ENCODE peak calls at places on chromosomes 16 and 17, in seven cellular contexts. Y is stomach, W is HL-60, P is GM23338, J is K562, D is H1, K is Panc1. G is an unnamed sample.

GRCh38 chr16:3029499-3030127 is 5.8 kb downstream of the THOC6 start:
- DNase-seq in Y (no peak), W (peak), P (peak), J (peak), D (no peak), K (no peak), G (no peak)

GRCh38 chr17:44779211-44780025 is 20.6 kb downstream of the ADAM11 start:
- DNase-seq in Y (peak), W (peak), P (peak), J (peak), D (peak), K (no peak), G (peak)

GRCh38 chr17:71494456-71494855 is 626.4 kb upstream of the SOX9 start:
- DNase-seq in Y (no peak), W (no peak), P (no peak), J (no peak), D (no peak), K (no peak), G (no peak)

GRCh38 chr17:1568950-1569810 is 6.6 kb upstream of the PITPNA start:
- DNase-seq in Y (no peak), W (no peak), P (no peak), J (no peak), D (no peak), K (no peak), G (no peak)

GRCh38 chr16:84243732-84244131 is 3.9 kb upstream of the KCNG4 start:
- DNase-seq in Y (no peak), W (no peak), P (no peak), J (peak), D (no peak), K (no peak), G (no peak)

GRCh38 chr17:57943140-57943539 is 12.1 kb downstream of the CUEDC1 start:
- DNase-seq in Y (no peak), W (peak), P (no peak), J (no peak), D (no peak), K (no peak), G (no peak)

GRCh38 chr17:1957037-1957436 is 68.1 kb downstream of the RTN4RL1 start:
- DNase-seq in Y (no peak), W (no peak), P (no peak), J (no peak), D (no peak), K (no peak), G (no peak)

GRCh38 chr16:3095869-3096268 is 3.2 kb downstream of the ZSCAN10 start:
- DNase-seq in Y (no peak), W (peak), P (peak), J (peak), D (no peak), K (no peak), G (no peak)

GRCh38 chr16:82773018-82773417 is 146.2 kb downstream of the CDH13 start:
- DNase-seq in Y (no peak), W (no peak), P (no peak), J (no peak), D (no peak), K (no peak), G (no peak)

GRCh38 chr17:35241520-35241919 is 1.4 kb upstream of the SLFN5 start:
- DNase-seq in Y (no peak), W (no peak), P (peak), J (no peak), D (no peak), K (no peak), G (no peak)

GRCh38 chr17:72421128-72422092 is 300.6 kb downstream of the SOX9 start:
- DNase-seq in Y (peak), W (no peak), P (no peak), J (no peak), D (no peak), K (peak), G (peak)

GRCh38 chr17:49260011-49260921 is 29.7 kb upstream of the PHOSPHO1 start:
- DNase-seq in Y (peak), W (peak), P (peak), J (peak), D (no peak), K (peak), G (peak)

GRCh38 chr16:68902376-68903345 is 59.3 kb downstream of the TANGO6 start:
- DNase-seq in Y (no peak), W (peak), P (peak), J (peak), D (no peak), K (peak), G (peak)

GRCh38 chr16:84467256-84467655 is 37.2 kb downstream of the MEAK7 start:
- DNase-seq in Y (no peak), W (peak), P (no peak), J (no peak), D (no peak), K (no peak), G (no peak)

GRCh38 chr17:9237661-9238301 is 216.5 kb downstream of the NTN1 start:
- DNase-seq in Y (no peak), W (no peak), P (no peak), J (no peak), D (no peak), K (no peak), G (no peak)

GRCh38 chr16:50640391-50640790 is 40.7 kb downstream of the SNX20 start:
- DNase-seq in Y (no peak), W (no peak), P (no peak), J (no peak), D (no peak), K (no peak), G (no peak)

GRCh38 chr17:83133302-83134121 is 54.1 kb downstream of the METRNL start:
- DNase-seq in Y (no peak), W (no peak), P (no peak), J (no peak), D (no peak), K (no peak), G (no peak)

GRCh38 chr16:81633147-81633619 is 145.9 kb upstream of the PLCG2 start:
- DNase-seq in Y (no peak), W (no peak), P (peak), J (no peak), D (no peak), K (no peak), G (no peak)

GRCh38 chr17:75087558-75088453 is at the start of gene SLC16A5:
- DNase-seq in Y (peak), W (peak), P (peak), J (peak), D (peak), K (no peak), G (peak)

GRCh38 chr16:84720180-84720579 is 20.4 kb downstream of the USP10 start:
- DNase-seq in Y (no peak), W (no peak), P (no peak), J (no peak), D (no peak), K (no peak), G (no peak)

GRCh38 chr16:2023098-2023925 is 3.4 kb upstream of the NHERF2 start:
- DNase-seq in Y (peak), W (peak), P (peak), J (peak), D (peak), K (peak), G (peak)

GRCh38 chr17:16068323-16068722 is 68.7 kb downstream of the TTC19 start:
- DNase-seq in Y (no peak), W (no peak), P (no peak), J (no peak), D (no peak), K (no peak), G (no peak)

GRCh38 chr16:49499018-49499785 is 125.6 kb downstream of the C16orf78 start:
- DNase-seq in Y (peak), W (no peak), P (no peak), J (no peak), D (no peak), K (no peak), G (no peak)

GRCh38 chr17:70190959-70191805 is 21.9 kb downstream of the KCNJ2 start:
- DNase-seq in Y (peak), W (no peak), P (peak), J (no peak), D (no peak), K (no peak), G (peak)

GRCh38 chr17:40501499-40501911 is at the start of gene TNS4:
- DNase-seq in Y (peak), W (no peak), P (no peak), J (no peak), D (no peak), K (no peak), G (peak)

GRCh38 chr16:71591917-71592316 is 15.0 kb upstream of the TAT start:
- DNase-seq in Y (no peak), W (no peak), P (no peak), J (no peak), D (no peak), K (no peak), G (no peak)

GRCh38 chr17:15233022-15233805 is 31.9 kb downstream of the PMP22 start:
- DNase-seq in Y (no peak), W (peak), P (peak), J (peak), D (no peak), K (no peak), G (no peak)

GRCh38 chr17:6928193-6928592 is 67.7 kb upstream of the ALOX12 start:
- DNase-seq in Y (no peak), W (no peak), P (no peak), J (no peak), D (no peak), K (no peak), G (no peak)

GRCh38 chr17:13016881-13017622 is 775 bp downstream of the ELAC2 start:
- DNase-seq in Y (no peak), W (no peak), P (no peak), J (no peak), D (no peak), K (no peak), G (no peak)

GRCh38 chr16:26905336-26905735 is 161.4 kb upstream of the C16orf82 start:
- DNase-seq in Y (no peak), W (no peak), P (no peak), J (no peak), D (no peak), K (no peak), G (no peak)

GRCh38 chr16:57531635-57532220 is 4.6 kb downstream of the CCDC102A start:
- DNase-seq in Y (no peak), W (no peak), P (no peak), J (no peak), D (no peak), K (no peak), G (no peak)

GRCh38 chr17:55818026-55818425 is 67.2 kb downstream of the PCTP start:
- DNase-seq in Y (no peak), W (no peak), P (no peak), J (no peak), D (no peak), K (no peak), G (no peak)

GRCh38 chr16:78292726-78293380 is 193.4 kb downstream of the WWOX start:
- DNase-seq in Y (no peak), W (no peak), P (no peak), J (no peak), D (no peak), K (no peak), G (no peak)

GRCh38 chr16:3761375-3762079 is 44.2 kb upstream of the TRAP1 start:
- DNase-seq in Y (no peak), W (no peak), P (no peak), J (no peak), D (no peak), K (no peak), G (no peak)

GRCh38 chr16:89633064-89633631 is 19.7 kb downstream of the DPEP1 start:
- DNase-seq in Y (peak), W (no peak), P (no peak), J (no peak), D (no peak), K (no peak), G (no peak)

GRCh38 chr16:66455970-66456369 is 28.9 kb downstream of the BEAN1 start:
- DNase-seq in Y (no peak), W (no peak), P (no peak), J (no peak), D (no peak), K (no peak), G (no peak)
- TF ChIP-seq POLR2AphosphoS5 in Y (no peak), W (no peak), P (no peak), J (no peak), D (no peak), K (no peak), G (no peak)

GRCh38 chr16:55811811-55812210 is 21.1 kb downstream of the CES1 start:
- DNase-seq in Y (no peak), W (no peak), P (no peak), J (no peak), D (no peak), K (no peak), G (no peak)
- H3K27ac ChIP-seq in Y (no peak), W (no peak), P (no peak), J (no peak), D (no peak), K (no peak), G (no peak)

GRCh38 chr17:62984801-62985200 is 18.8 kb downstream of the TANC2 start:
- DNase-seq in Y (no peak), W (no peak), P (no peak), J (no peak), D (no peak), K (no peak), G (no peak)
- TF ChIP-seq POLR2AphosphoS5 in Y (no peak), W (no peak), P (no peak), J (no peak), D (no peak), K (no peak), G (no peak)

GRCh38 chr17:47950448-47950847 is 7.2 kb downstream of the PRR15L start:
- DNase-seq in Y (no peak), W (no peak), P (no peak), J (no peak), D (no peak), K (no peak), G (no peak)

GRCh38 chr17:47952181-47953021 is 5.3 kb downstream of the PRR15L start:
- DNase-seq in Y (peak), W (no peak), P (no peak), J (no peak), D (no peak), K (no peak), G (no peak)

GRCh38 chr17:47955497-47956461 is 1.9 kb downstream of the PRR15L start:
- DNase-seq in Y (peak), W (no peak), P (no peak), J (no peak), D (no peak), K (no peak), G (peak)

GRCh38 chr17:47956818-47957590 is 679 bp downstream of the PRR15L start:
- DNase-seq in Y (no peak), W (peak), P (no peak), J (no peak), D (no peak), K (no peak), G (no peak)

DNA sequence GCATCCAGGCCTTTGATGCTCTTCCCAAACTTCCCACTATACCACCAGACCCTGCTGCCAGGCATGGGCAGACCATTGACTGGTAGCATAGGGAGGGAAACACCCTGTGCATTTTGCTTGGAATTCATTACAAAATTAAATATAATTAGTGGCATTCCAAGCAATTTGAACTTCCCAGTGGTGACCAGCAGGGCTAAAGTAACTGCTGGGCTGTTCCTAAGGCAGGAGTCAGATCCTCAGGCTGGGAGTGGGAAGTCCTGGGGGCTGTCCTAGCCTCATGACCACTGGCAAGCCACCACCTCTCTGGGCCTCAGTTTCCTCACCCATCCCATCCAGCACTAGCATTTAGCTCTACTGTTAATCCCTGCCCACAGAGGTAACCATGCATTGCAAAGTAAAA is 3.7 kb downstream of the PRR15L start:
- DNase-seq in Y (no peak), W (no peak), P (peak), J (no peak), D (no peak), K (no peak), G (no peak)
- H3K27ac ChIP-seq in Y (peak), W (no peak), P (no peak), J (no peak), D (no peak), K (no peak), G (peak)

DNA sequence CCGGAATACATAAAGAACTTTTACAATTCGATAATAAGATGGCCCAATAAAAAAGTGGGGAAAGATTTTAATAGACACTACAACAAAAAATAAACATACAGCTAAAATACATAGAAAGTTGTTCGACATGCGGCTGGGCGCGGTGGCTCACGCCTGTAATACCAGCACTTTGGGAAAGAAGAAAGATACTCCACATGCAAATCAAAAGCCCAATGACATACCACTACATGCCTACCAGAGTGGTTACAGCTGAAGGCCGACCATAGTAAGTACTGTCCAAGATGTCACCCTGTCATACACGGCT is 9.3 kb downstream of the PRCD start:
- DNase-seq in Y (no peak), W (no peak), P (no peak), J (no peak), D (no peak), K (no peak), G (no peak)
- TF ChIP-seq POLR2AphosphoS5 in Y (no peak), W (no peak), P (no peak), J (no peak), D (no peak), K (no peak), G (no peak)

DNA sequence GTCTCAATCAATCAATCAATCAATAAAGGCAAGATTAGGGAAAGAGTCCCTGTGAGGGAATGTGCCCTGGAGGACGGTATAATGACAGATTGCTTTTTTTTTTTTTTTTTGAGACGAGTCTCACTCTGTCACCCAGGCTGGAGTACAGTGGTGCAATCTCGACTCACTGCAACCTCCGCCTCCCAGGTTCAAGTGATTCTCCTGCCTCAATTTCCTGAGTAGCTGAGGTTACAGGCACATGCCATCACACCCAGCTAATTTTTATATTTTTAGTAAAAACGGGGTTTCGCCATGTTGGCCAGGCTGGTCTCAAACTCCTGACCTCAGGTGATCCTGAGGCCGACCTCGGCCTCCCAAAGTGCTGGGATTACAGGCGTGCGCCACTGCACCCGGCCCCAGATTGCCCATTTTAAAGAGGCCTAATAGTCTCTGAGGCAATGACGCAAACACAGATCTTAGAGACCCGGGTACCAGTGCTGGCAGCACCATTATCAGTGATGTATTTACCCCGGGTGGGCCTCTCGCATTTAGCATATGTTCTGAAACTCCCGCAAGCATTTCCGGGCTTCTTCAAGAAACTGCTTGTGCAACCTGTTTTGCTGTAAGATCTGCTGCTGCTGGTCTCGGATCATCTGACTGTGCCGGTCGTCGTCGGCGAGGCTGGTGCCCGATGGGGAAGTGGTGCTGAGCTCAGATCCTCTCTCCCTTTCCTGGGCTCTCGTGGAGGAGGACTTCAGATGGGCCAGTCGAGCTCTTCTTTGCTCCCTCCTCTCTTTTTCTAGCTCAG is 12.7 kb downstream of the CEP295NL start:
- DNase-seq in Y (peak), W (peak), P (no peak), J (no peak), D (no peak), K (no peak), G (no peak)
- H3K27ac ChIP-seq in Y (peak), W (peak), P (no peak), J (no peak), D (no peak), K (no peak), G (no peak)

DNA sequence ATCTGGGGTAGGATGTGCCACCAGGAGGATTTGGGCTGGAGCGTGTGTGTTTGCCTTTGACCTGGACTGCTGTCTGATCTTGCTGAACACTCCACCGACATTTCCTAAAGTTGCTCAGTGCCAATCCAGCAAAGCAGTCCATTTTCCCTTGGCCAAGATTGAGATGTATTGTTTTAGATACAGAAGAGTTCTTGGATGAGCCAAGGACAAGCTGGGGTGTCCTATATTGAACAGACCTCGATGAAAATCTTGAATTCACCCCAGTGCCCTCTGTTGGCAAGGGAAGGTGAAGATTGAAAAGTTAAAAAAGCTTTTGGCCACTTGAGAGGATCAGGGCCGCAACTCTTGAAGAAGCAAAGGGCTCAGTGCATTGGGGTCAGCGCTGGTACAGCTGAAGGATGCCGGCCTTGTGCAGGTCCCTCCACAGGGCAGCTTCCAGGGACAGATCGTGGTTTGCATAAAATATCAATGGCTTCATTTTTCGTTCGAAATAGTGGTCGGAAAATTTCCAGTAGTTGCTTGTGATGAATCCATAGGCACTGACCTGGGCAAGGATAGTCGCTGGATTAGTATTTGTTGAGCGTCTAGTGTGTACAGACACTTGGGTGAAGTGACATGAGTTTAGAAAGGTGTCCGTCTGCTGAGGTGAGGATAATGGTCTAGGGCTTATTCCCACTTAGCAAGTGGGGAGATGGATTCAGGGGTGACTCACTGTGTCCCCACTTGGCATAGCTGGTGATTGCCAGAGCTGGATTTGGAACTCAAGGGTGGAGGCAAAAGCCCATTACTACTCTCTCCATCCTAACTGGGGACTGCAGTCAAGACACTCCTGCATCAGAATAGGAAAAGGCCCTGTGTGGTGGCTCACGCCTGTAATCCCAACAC is 19.7 kb downstream of the ST6GALNAC2 start:
- DNase-seq in Y (no peak), W (no peak), P (peak), J (no peak), D (no peak), K (no peak), G (no peak)
- TF ChIP-seq POLR2AphosphoS5 in Y (no peak), W (peak), P (no peak), J (no peak), D (peak), K (no peak), G (no peak)

GRCh38 chr17:76493505-76494167 is 7.6 kb downstream of the RHBDF2 start:
- DNase-seq in Y (peak), W (no peak), P (no peak), J (no peak), D (no peak), K (no peak), G (no peak)
- H3K27ac ChIP-seq in Y (peak), W (peak), P (no peak), J (no peak), D (no peak), K (peak), G (no peak)

GRCh38 chr17:47262586-47262985 is 9.0 kb downstream of the ITGB3 start:
- DNase-seq in Y (no peak), W (no peak), P (no peak), J (no peak), D (no peak), K (no peak), G (no peak)

GRCh38 chr17:47266782-47267181 is 13.2 kb downstream of the ITGB3 start:
- DNase-seq in Y (no peak), W (no peak), P (no peak), J (no peak), D (no peak), K (no peak), G (no peak)

GRCh38 chr17:47264171-47264570 is 10.5 kb downstream of the ITGB3 start:
- DNase-seq in Y (no peak), W (no peak), P (no peak), J (no peak), D (no peak), K (no peak), G (no peak)

GRCh38 chr17:47267354-47267828 is 13.8 kb downstream of the ITGB3 start:
- DNase-seq in Y (no peak), W (no peak), P (no peak), J (no peak), D (no peak), K (no peak), G (no peak)

GRCh38 chr17:47265983-47266541 is 12.4 kb downstream of the ITGB3 start:
- DNase-seq in Y (no peak), W (no peak), P (no peak), J (peak), D (no peak), K (no peak), G (no peak)
- TF ChIP-seq POLR2AphosphoS5 in Y (no peak), W (no peak), P (no peak), J (peak), D (no peak), K (no peak), G (no peak)

G was measured in prostate gland.